ENCODE peak calls at places on chromosomes 3 and 15, in seven cellular contexts. R is Peyer's patch, N is heart left ventricle, M is A549, G is GM12891, D is tibial nerve, W is transverse colon. Z is an unnamed sample.

GRCh38 chr3:114732353-114732752 is 414.7 kb downstream of the ZBTB20 start:
- DNase-seq in G (no peak), R (no peak), N (no peak), M (no peak), W (no peak), D (no peak), Z (no peak)

GRCh38 chr3:186097663-186098451 is 11.0 kb downstream of the ETV5 start:
- DNase-seq in W (peak; percentile 67), G (no peak), D (peak; percentile 23), R (peak; percentile 67), N (peak; percentile 68), M (peak; percentile 75), Z (no peak)

GRCh38 chr3:53668872-53669271 is 174.5 kb downstream of the CACNA1D start:
- DNase-seq in G (no peak), M (no peak), D (no peak), R (no peak), N (no peak), W (no peak), Z (no peak)

GRCh38 chr3:73556520-73557371 is 68.0 kb downstream of the PDZRN3 start:
- DNase-seq in D (no peak), N (no peak), W (no peak), M (no peak), G (no peak), R (no peak), Z (no peak)

GRCh38 chr3:151196441-151196840 is 6.6 kb downstream of the GPR171 start:
- DNase-seq in R (no peak), M (no peak), W (no peak), G (no peak), D (no peak), N (no peak), Z (no peak)

GRCh38 chr15:101068961-101069734 is 150.0 kb downstream of the LRRK1 start:
- DNase-seq in M (no peak), G (no peak), W (no peak), R (no peak), D (no peak), N (peak; percentile 25), Z (no peak)

GRCh38 chr3:103126111-103126510 is 691.3 kb downstream of the ZPLD1 start:
- DNase-seq in R (no peak), D (no peak), M (no peak), W (no peak), N (no peak), G (no peak), Z (no peak)

GRCh38 chr3:117444175-117444574 is 734.6 kb downstream of the TUSC7 start:
- DNase-seq in N (no peak), D (no peak), G (no peak), W (no peak), M (no peak), R (no peak), Z (no peak)

GRCh38 chr15:92949604-92950249 is 49.6 kb downstream of the CHD2 start:
- DNase-seq in W (no peak), G (no peak), M (no peak), N (no peak), D (no peak), R (no peak), Z (no peak)

GRCh38 chr3:28868897-28869296 is 412.0 kb upstream of the RBMS3 start:
- DNase-seq in G (no peak), W (no peak), M (no peak), N (no peak), D (no peak), R (no peak), Z (no peak)

GRCh38 chr3:152382312-152383135 is 113.8 kb downstream of the MBNL1 start:
- DNase-seq in W (no peak), R (no peak), G (no peak), N (no peak), D (no peak), M (no peak), Z (no peak)

GRCh38 chr3:185796431-185797107 is 28.3 kb downstream of the IGF2BP2 start:
- DNase-seq in N (no peak), D (no peak), R (no peak), M (peak; percentile 55), G (no peak), W (peak; percentile 23), Z (peak; percentile 50)

GRCh38 chr3:88824646-88825303 is 282.6 kb upstream of the EPHA3 start:
- DNase-seq in R (no peak), G (no peak), N (no peak), W (no peak), D (no peak), M (no peak), Z (no peak)

GRCh38 chr3:37174532-37175126 is at the start of gene LRRFIP2:
- DNase-seq in N (no peak), D (no peak), W (no peak), G (no peak), M (no peak), R (no peak), Z (no peak)

GRCh38 chr15:70906842-70907241 is 14.2 kb downstream of the LRRC49 start:
- DNase-seq in R (no peak), G (no peak), M (no peak), N (no peak), D (no peak), W (no peak), Z (no peak)

GRCh38 chr3:42851228-42851834 is 24.3 kb downstream of the CYP8B1 start:
- DNase-seq in M (no peak), R (peak; percentile 28), G (no peak), N (no peak), D (no peak), W (no peak), Z (no peak)

GRCh38 chr3:148026009-148026588 is 616.9 kb downstream of the ZIC1 start:
- DNase-seq in G (no peak), M (no peak), R (no peak), D (no peak), N (no peak), W (no peak), Z (no peak)

GRCh38 chr3:13896473-13897154 is 16.7 kb upstream of the WNT7A start:
- DNase-seq in W (peak; percentile 59), N (no peak), D (no peak), G (no peak), R (peak; percentile 79), M (peak; percentile 46), Z (no peak)

GRCh38 chr3:108305484-108306172 is 9.3 kb downstream of the HHLA2 start:
- DNase-seq in N (peak; percentile 35), R (peak; percentile 86), G (no peak), W (peak; percentile 73), M (no peak), D (no peak), Z (no peak)

GRCh38 chr3:160565442-160566403 is at the start of gene KPNA4:
- DNase-seq in M (peak; percentile 94), N (peak; percentile 98), G (peak; percentile 90), D (peak; percentile 95), R (peak; percentile 99), W (peak; percentile 98), Z (peak; percentile 98)
- TF ChIP-seq POLR2A in M (peak; percentile 63), N (no peak), G (peak; percentile 71), D (peak; percentile 42), R (peak; percentile 54), W (peak; percentile 80), Z (peak; percentile 86)

GRCh38 chr15:67542462-67543347 is at the start of gene MAP2K5:
- DNase-seq in W (peak; percentile 90), G (peak; percentile 69), N (peak; percentile 91), M (peak; percentile 74), D (peak; percentile 78), R (peak; percentile 95), Z (peak; percentile 44)
- TF ChIP-seq POLR2A in W (peak; percentile 77), G (peak; percentile 78), N (peak; percentile 17), M (peak; percentile 85), D (peak; percentile 28), R (peak; percentile 77), Z (peak; percentile 63)

DNA sequence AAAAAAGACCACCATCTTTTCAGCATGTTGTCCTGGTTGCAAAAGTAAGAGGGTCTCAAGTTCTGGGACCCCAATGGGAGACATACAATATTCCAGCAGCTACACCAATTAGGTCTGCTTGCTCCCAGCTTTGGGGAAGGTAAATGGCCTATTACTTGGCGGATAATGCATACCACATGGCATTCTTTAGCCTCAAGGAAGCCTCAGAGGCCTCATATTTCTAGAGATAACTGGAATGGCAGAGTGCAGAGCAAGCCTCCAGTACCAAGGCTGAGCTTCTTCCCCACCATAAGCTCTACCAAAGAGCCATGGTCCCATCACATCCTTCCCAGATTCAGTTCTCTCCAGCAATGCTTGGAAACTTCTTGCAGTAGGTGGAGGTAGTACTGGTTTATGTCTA is 493.8 kb downstream of the SHQ1 start:
- DNase-seq in G (no peak), N (no peak), W (no peak), D (no peak), R (peak; percentile 5), M (no peak), Z (no peak)
- TF ChIP-seq POLR2A in G (no peak), N (no peak), W (no peak), D (no peak), R (no peak), M (no peak), Z (no peak)

DNA sequence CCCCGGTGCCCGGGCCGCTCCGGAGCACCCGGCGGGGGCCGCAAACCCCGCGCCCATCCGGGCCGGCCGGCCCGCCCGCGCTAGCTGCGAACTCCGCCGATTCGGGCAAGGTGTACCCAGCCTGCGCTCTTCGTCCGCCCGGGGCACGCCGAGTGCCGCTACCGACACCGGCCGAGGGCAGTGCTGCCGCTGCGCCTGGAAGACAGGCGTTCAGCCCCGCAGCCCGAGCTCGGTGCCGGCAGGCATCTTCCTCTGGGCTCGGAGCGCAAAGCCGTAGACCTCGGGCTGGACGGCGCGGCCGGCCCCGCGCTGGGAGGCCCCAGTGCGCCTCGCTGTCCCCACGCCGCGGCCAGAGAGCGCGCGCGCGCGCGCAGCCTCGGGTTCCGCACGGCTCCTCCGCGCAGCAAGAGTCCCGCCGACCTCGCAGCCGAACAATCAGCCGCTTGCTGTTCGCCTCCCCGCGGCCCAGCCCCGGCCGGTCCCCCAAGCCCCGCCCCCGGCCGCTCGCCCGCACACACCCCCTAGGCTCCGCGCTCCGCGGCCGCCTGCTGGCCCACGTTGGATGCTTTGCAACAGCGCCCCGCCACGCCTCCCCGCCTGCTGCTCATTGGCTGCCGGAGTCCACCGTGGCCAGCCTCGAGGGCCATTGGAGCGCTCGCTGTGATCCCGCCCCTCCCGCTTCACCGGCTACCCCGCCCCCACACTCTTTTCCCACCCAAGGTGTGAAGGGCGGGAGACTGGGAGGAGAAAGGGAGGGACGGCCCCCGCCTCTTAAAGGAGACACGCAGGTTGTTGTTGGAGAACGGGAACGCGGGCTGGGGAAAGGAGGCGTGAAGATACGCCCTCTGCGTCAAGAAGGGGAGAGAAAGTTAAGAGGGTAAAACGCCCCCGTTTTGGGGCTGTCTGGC is at the start of gene LRIG1:
- DNase-seq in G (peak; percentile 89), R (peak; percentile 100), M (peak; percentile 84), W (peak; percentile 100), N (peak; percentile 100), D (peak; percentile 99), Z (peak; percentile 94)
- TF ChIP-seq POLR2A in G (no peak), R (peak; percentile 74), M (peak; percentile 34), W (peak; percentile 56), N (peak; percentile 33), D (peak; percentile 59), Z (peak; percentile 72)